ENCODE peak calls at places on chromosomes 5 and 9, in eight cellular contexts. C is right lobe of liver; P is trophoblast cell; M is tibial artery; H is neural progenitor cell; D is GM23338; T is naive thymus-derived CD4-positive, alpha-beta T cell; U is SK-N-MC. Q is an unnamed sample.

GRCh38 chr5:95631991-95632675 is 12.2 kb downstream of the GPR150 start:
- DNase-seq in D (no peak), U (no peak), C (no peak), T (peak), H (no peak), M (no peak), P (peak), Q (no peak)

GRCh38 chr9:130299785-130300615 is 34.4 kb downstream of the HMCN2 start:
- DNase-seq in C (no peak), H (no peak), M (no peak), P (no peak), U (no peak), D (no peak), T (no peak), Q (no peak)

GRCh38 chr5:178291969-178292825 is 59.6 kb upstream of the PHYKPL start:
- DNase-seq in H (no peak), C (peak), T (no peak), U (no peak), M (peak), D (no peak), P (no peak), Q (no peak)

GRCh38 chr5:111453290-111453689 is 59.0 kb downstream of the STARD4 start:
- DNase-seq in U (no peak), D (no peak), C (no peak), P (no peak), H (no peak), M (no peak), T (no peak), Q (no peak)

GRCh38 chr5:38316544-38317224 is 58.3 kb downstream of the EGFLAM start:
- DNase-seq in H (no peak), T (no peak), C (no peak), U (no peak), P (no peak), M (no peak), D (no peak), Q (no peak)

GRCh38 chr9:95930314-95930713 is 54.8 kb downstream of the ERCC6L2 start:
- DNase-seq in H (no peak), M (no peak), T (no peak), D (no peak), P (no peak), U (no peak), C (no peak), Q (no peak)

GRCh38 chr5:41334758-41335157 is 121.4 kb upstream of the C6 start:
- DNase-seq in P (no peak), T (no peak), D (peak), U (no peak), C (no peak), M (no peak), H (peak), Q (no peak)

GRCh38 chr5:33212900-33213299 is 227.9 kb upstream of the TARS1 start:
- DNase-seq in T (no peak), H (no peak), P (no peak), D (no peak), C (no peak), U (no peak), M (no peak), Q (no peak)

GRCh38 chr5:98458004-98458403 is 315.5 kb upstream of the RGMB start:
- DNase-seq in M (no peak), C (no peak), U (no peak), T (no peak), H (no peak), P (no peak), D (no peak), Q (no peak)

GRCh38 chr9:127915325-127915752 is 1.5 kb downstream of the ST6GALNAC4 start:
- DNase-seq in P (peak), M (no peak), H (no peak), T (no peak), U (no peak), C (no peak), D (no peak), Q (no peak)

GRCh38 chr5:15476977-15477376 is 23.0 kb upstream of the FBXL7 start:
- DNase-seq in U (no peak), P (no peak), D (no peak), H (no peak), T (no peak), M (no peak), C (no peak), Q (no peak)

GRCh38 chr5:174837919-174838902 is 113.8 kb downstream of the MSX2 start:
- DNase-seq in P (peak), C (no peak), U (peak), M (peak), H (peak), T (no peak), D (peak), Q (no peak)

GRCh38 chr5:142515036-142515435 is 170.9 kb downstream of the FGF1 start:
- DNase-seq in C (no peak), D (no peak), H (no peak), U (no peak), P (no peak), M (no peak), T (no peak), Q (no peak)

GRCh38 chr5:88452820-88453219 is 184.2 kb upstream of the TMEM161B start:
- DNase-seq in C (no peak), U (no peak), P (no peak), M (no peak), T (no peak), H (peak), D (peak), Q (no peak)

GRCh38 chr5:108016101-108016500 is 345.4 kb upstream of the EFNA5 start:
- DNase-seq in D (no peak), T (no peak), H (no peak), U (no peak), C (no peak), P (no peak), M (no peak), Q (no peak)

GRCh38 chr5:176742246-176743105 is 67.9 kb upstream of the UNC5A start:
- DNase-seq in H (no peak), C (no peak), M (no peak), D (no peak), P (no peak), T (no peak), U (no peak), Q (peak)

GRCh38 chr5:95818181-95819147 is 4.1 kb downstream of the GLRX start:
- DNase-seq in D (no peak), P (peak), C (no peak), U (no peak), T (no peak), M (peak), H (no peak), Q (no peak)

GRCh38 chr5:136132087-136132486 is 558 bp upstream of the SMAD5 start:
- DNase-seq in D (no peak), P (no peak), C (peak), T (no peak), H (no peak), M (peak), U (no peak), Q (no peak)

GRCh38 chr9:123929177-123929869 is 603 bp downstream of the DENND1A start:
- DNase-seq in P (peak), D (peak), U (no peak), C (peak), M (no peak), H (peak), T (no peak), Q (no peak)

GRCh38 chr9:33190021-33190420 is 22.9 kb upstream of the B4GALT1 start:
- DNase-seq in T (no peak), D (no peak), P (no peak), U (no peak), M (no peak), H (no peak), C (no peak), Q (no peak)

GRCh38 chr5:152142845-152143469 is 218.3 kb upstream of the GLRA1 start:
- DNase-seq in H (peak), U (peak), C (peak), P (peak), M (peak), T (peak), D (peak), Q (peak)

GRCh38 chr9:90778746-90779145 is 22.9 kb upstream of the SYK start:
- DNase-seq in T (no peak), D (peak), P (no peak), M (no peak), C (no peak), U (no peak), H (peak), Q (no peak)

GRCh38 chr9:127126981-127127380 is 4.5 kb upstream of the ANGPTL2 start:
- DNase-seq in C (no peak), D (no peak), U (no peak), H (no peak), M (no peak), T (no peak), P (no peak), Q (no peak)

GRCh38 chr5:134530375-134531077 is 5.1 kb downstream of the JADE2 start:
- DNase-seq in P (no peak), C (no peak), M (peak), U (no peak), H (no peak), T (no peak), D (no peak), Q (peak)

GRCh38 chr5:93311825-93312224 is 269.2 kb downstream of the NR2F1-AS1 start:
- DNase-seq in T (no peak), P (no peak), M (no peak), D (no peak), H (no peak), C (no peak), U (no peak), Q (no peak)

GRCh38 chr9:137198748-137199276 is 1.7 kb downstream of the TPRN start:
- DNase-seq in P (no peak), U (no peak), T (no peak), C (no peak), H (no peak), D (no peak), M (no peak), Q (no peak)

GRCh38 chr5:53319306-53319705 is 161.1 kb upstream of the FST start:
- DNase-seq in M (no peak), C (no peak), P (no peak), U (no peak), T (no peak), H (no peak), D (no peak), Q (no peak)

GRCh38 chr5:109399092-109399759 is 10.5 kb downstream of the PJA2 start:
- DNase-seq in H (no peak), C (no peak), P (no peak), D (no peak), M (no peak), T (no peak), U (no peak), Q (no peak)

GRCh38 chr9:13956107-13956506 is 357.8 kb downstream of the NFIB start:
- DNase-seq in U (peak), M (no peak), D (no peak), C (no peak), H (no peak), P (no peak), T (no peak), Q (no peak)

GRCh38 chr5:101424530-101425175 is 521.6 kb upstream of the ST8SIA4 start:
- DNase-seq in P (no peak), M (no peak), C (no peak), T (no peak), U (no peak), D (no peak), H (no peak), Q (no peak)

GRCh38 chr9:131733601-131734061 is 6.2 kb downstream of the RAPGEF1 start:
- DNase-seq in C (no peak), D (peak), H (no peak), M (no peak), U (no peak), T (no peak), P (peak), Q (no peak)
- H3K4me3 ChIP-seq in C (no peak), D (no peak), H (no peak), M (no peak), U (peak), T (peak), P (no peak), Q (no peak)

DNA sequence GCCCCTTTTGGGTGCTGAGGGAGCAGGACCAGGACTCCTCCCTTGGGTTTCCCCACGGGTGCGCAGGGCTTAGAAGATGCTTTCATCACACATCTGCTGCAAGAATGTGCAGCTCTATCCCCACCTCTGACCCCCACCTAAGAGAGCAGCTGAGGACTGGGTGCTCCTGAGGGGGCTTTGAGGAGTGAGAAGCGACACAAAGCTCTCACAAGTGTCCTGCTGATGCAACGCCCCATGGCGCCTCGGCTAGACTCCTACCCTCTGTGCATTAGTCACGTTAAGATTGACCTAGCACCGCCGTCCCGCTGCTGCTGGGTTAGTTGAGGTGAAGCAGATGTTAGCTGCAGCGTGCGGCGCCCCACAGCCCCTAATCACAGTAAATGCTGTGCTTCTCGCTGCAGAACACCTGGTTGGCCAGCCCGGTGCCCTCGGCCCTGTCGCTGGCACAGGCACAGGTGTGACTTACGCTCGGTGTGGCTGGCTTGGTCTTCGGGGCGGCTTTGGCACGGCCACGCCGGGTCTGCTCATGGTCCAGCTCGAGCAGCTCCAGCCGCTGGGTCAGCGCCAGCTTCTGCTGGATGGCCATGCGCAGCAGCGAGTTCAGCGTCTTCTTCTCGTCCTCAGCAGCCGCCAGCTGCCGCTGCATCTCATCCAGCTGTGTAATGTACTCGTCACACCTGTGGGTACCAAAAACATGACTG is 45.0 kb upstream of the IPPK start:
- DNase-seq in M (no peak), T (no peak), P (no peak), U (no peak), D (no peak), C (no peak), H (no peak), Q (peak)
- H3K27ac ChIP-seq in M (no peak), T (no peak), P (no peak), U (no peak), D (no peak), C (no peak), H (no peak), Q (peak)

GRCh38 chr9:121736964-121737462 is 85.6 kb downstream of the DAB2IP start:
- DNase-seq in D (peak), M (peak), U (no peak), P (peak), H (peak), T (no peak), C (no peak), Q (no peak)
- H3K4me3 ChIP-seq in D (peak), M (peak), U (no peak), P (no peak), H (peak), T (no peak), C (no peak), Q (no peak)

GRCh38 chr5:77785229-77785628 is 9.1 kb upstream of the TBCA start:
- DNase-seq in C (no peak), H (no peak), M (no peak), T (no peak), D (no peak), P (no peak), U (no peak), Q (no peak)
- H3K27ac ChIP-seq in C (no peak), H (no peak), M (no peak), T (no peak), D (no peak), P (no peak), U (no peak), Q (no peak)

GRCh38 chr5:137630216-137630971 is 105.5 kb downstream of the KLHL3 start:
- DNase-seq in M (no peak), P (no peak), H (peak), T (no peak), D (no peak), U (no peak), C (no peak), Q (no peak)
- H3K4me3 ChIP-seq in M (no peak), P (no peak), H (no peak), T (no peak), D (no peak), U (no peak), C (no peak), Q (no peak)